ENCODE peak calls at places on chromosomes 3 and 15, in seven cellular contexts. K is GM23338, V is HCT116, U is Panc1, D is breast epithelium, M is GM12891, C is GM12892. X is an unnamed sample.

GRCh38 chr3:14517601-14518431 is 22.3 kb downstream of the GRIP2 start:
- DNase-seq in K (no peak), V (no peak), U (no peak), D (no peak), M (no peak), C (no peak), X (no peak)

GRCh38 chr15:70323111-70323851 is 225.6 kb upstream of the TLE3 start:
- DNase-seq in K (no peak), V (no peak), U (no peak), D (peak), M (no peak), C (no peak), X (no peak)

GRCh38 chr3:127065561-127066270 is 82.8 kb downstream of the PLXNA1 start:
- DNase-seq in K (no peak), V (no peak), U (no peak), D (no peak), M (no peak), C (no peak), X (no peak)

GRCh38 chr3:139523718-139524117 is 15.8 kb downstream of the RBP1 start:
- DNase-seq in K (no peak), V (no peak), U (no peak), D (no peak), M (no peak), C (no peak), X (no peak)

GRCh38 chr3:196740476-196741400 is 1.1 kb downstream of the PAK2 start:
- DNase-seq in K (peak), V (no peak), U (peak), D (no peak), M (no peak), C (no peak), X (no peak)

GRCh38 chr3:101779808-101780366 is 876 bp downstream of the NXPE3 start:
- DNase-seq in K (no peak), V (no peak), U (peak), D (no peak), M (no peak), C (no peak), X (no peak)

GRCh38 chr3:50210510-50211367 is 5.7 kb downstream of the SLC38A3 start:
- DNase-seq in K (peak), V (no peak), U (no peak), D (no peak), M (no peak), C (no peak), X (no peak)

GRCh38 chr3:109413049-109413448 is 75.7 kb upstream of the DPPA4 start:
- DNase-seq in K (no peak), V (no peak), U (no peak), D (no peak), M (no peak), C (no peak), X (no peak)

GRCh38 chr3:55198554-55198953 is 270.7 kb upstream of the LRTM1 start:
- DNase-seq in K (no peak), V (no peak), U (no peak), D (no peak), M (no peak), C (no peak), X (no peak)

GRCh38 chr3:42236611-42237010 is 29.4 kb downstream of the CCK start:
- DNase-seq in K (no peak), V (no peak), U (no peak), D (no peak), M (no peak), C (no peak), X (no peak)

GRCh38 chr15:35929740-35930444 is 383.9 kb upstream of the DPH6 start:
- DNase-seq in K (no peak), V (no peak), U (no peak), D (no peak), M (no peak), C (no peak), X (no peak)

GRCh38 chr3:126683069-126683468 is 21.0 kb upstream of the CHCHD6 start:
- DNase-seq in K (no peak), V (no peak), U (no peak), D (no peak), M (no peak), C (no peak), X (no peak)

GRCh38 chr3:194320744-194321243 is 30.3 kb downstream of the CPN2 start:
- DNase-seq in K (no peak), V (no peak), U (no peak), D (no peak), M (no peak), C (no peak), X (no peak)

GRCh38 chr3:194321666-194322640 is 29.2 kb downstream of the CPN2 start:
- DNase-seq in K (no peak), V (peak), U (no peak), D (no peak), M (no peak), C (no peak), X (no peak)

GRCh38 chr3:194323785-194324735 is 27.1 kb downstream of the CPN2 start:
- DNase-seq in K (peak), V (peak), U (peak), D (peak), M (peak), C (peak), X (no peak)

GRCh38 chr3:194324823-194325327 is 26.3 kb downstream of the CPN2 start:
- DNase-seq in K (no peak), V (no peak), U (no peak), D (no peak), M (no peak), C (no peak), X (no peak)

DNA sequence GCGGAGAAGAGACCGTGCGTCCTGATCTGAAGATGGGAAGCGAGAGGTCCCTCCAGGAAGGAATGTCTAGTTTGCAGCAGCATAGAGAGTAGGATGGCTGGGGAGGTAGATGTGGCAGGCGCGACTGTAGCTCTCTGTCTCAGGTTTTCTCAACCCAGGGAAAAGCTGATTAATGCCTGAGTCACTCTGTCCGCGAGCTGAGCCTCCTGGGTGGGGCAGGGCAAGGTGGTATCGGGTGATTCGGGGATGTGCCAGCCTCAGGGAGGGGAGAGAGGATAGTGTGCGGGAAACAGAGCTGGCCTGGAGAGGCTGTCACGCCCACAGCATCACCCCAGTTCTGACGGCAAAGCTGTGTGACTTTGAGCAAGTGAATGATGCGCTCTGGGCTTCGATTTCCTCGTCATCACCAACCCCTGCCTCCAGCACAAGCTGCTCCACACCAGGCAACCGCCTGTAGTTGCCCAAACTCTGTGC is 28.4 kb downstream of the CPN2 start:
- DNase-seq in K (no peak), V (peak), U (peak), D (no peak), M (no peak), C (no peak), X (no peak)
- TF ChIP-seq POLR2AphosphoS5 in K (no peak), V (peak), U (no peak), D (no peak), M (no peak), C (no peak), X (no peak)

DNA sequence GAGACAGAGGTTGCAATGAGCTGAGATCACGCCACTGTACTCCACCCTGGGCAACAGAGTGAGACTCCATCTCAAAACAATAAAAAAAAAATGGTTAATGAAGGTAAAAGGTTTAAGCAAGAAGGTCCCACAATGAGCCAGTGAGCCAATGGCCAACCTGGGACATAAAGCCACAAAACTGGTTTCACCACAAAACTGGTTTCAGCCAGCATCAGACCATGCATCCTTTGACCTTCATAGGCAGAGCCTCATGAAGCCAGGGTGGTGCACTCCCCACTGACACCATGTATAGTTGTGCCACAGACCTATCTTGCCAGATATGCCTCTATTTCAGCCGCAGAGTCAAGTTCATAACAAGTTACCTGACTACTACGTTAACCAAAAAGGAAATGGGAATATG is 41.9 kb downstream of the SCAP start:
- DNase-seq in K (no peak), V (no peak), U (no peak), D (peak), M (no peak), C (no peak), X (no peak)
- TF ChIP-seq POLR2AphosphoS5 in K (no peak), V (no peak), U (no peak), D (peak), M (no peak), C (no peak), X (no peak)

DNA sequence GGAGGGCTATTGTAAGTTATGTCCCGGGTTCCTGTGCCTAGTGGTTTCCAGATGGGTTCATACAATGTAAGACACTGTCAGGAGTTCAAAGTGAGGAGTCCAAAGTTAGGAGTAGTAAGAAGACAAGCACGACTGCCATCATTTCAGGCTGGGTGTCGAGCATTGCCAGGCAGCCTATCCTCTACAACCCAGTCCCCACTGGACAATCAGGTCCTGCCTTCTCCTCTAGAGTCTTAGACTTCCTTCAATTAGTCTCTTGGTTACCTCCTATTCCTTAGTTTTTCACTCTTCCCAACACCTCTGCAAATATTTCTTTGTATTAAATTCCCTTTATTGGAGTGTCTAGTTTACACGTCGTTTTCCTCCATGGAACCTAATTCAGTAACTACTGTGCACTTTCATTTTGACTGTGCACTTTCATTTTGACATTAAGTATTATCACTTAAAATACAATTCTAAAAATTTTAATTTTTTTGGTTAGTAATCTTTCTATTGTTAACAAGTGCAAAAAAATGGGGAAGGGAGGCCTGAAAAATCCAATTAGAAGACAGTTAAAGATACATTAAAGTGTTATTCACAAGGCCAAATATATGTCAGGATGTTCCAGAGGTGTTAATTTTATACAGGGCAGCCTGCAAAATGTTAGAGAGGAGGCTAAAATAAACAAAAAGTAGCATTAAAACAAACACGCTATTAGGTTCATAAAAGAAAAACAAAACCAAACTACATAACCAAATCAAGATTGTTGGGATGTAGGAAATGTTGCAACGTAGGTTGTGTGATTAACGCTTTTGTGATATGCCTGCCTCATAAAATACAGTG is 155.3 kb downstream of the TBL1XR1 start:
- DNase-seq in K (no peak), V (no peak), U (no peak), D (no peak), M (no peak), C (no peak), X (no peak)
- TF ChIP-seq POLR2AphosphoS5 in K (no peak), V (no peak), U (no peak), D (no peak), M (no peak), C (no peak), X (no peak)

DNA sequence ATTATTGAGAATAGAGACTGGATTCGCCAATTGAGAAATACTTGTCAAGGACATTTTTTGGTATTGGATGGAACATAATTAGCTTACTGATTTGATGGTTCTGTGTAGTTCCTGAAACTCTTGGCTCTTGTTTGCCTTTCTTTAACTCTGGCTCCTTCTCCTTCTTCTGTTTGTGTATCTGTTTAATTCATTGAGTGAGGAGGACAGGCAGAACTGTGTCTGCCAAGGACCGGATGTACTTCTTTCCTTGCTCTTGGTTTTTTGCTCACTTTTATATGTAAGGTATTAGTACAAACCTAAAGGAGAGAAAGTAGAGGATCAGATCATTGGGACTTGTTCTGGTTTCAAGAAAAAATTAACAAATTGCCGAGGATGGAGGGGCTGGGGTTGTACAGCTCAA is 48.9 kb downstream of the TCF12 start:
- DNase-seq in K (no peak), V (no peak), U (no peak), D (no peak), M (no peak), C (no peak), X (no peak)
- TF ChIP-seq POLR2AphosphoS5 in K (no peak), V (no peak), U (no peak), D (no peak), M (no peak), C (no peak), X (no peak)

DNA sequence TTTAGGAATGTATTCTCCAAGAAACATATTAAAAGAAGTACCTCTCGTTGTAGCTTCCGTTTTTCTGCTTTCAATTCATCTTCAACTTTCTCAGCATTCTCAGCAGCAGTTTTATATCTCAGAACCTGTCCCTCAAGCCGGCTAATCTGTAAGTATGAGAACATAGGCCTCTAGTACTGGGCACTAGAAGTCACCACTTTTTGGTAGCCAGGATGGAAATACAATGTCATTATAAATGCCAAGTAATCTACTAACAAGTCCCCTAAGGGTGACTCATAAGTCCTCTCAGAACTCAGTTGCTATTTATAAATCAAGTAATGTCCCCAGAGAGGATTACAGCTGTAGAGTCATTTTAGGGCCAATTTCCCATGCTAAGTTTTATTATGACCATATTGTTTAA is 61.1 kb downstream of the MLH1 start:
- DNase-seq in K (no peak), V (peak), U (peak), D (no peak), M (peak), C (peak), X (no peak)
- TF ChIP-seq POLR2AphosphoS5 in K (no peak), V (peak), U (no peak), D (no peak), M (no peak), C (no peak), X (no peak)